ENCODE peak calls at places on chromosomes 1 and 21, in four cellular contexts. P, S, G and O are unnamed samples.
A peak's percentile ranks its signal among the peaks of the same experiment; 100 is the strongest.

GRCh38 chr1:202029171-202029665 is 18.8 kb downstream of the ELF3 start:
- DNase-seq in P (peak; percentile 71), S (no peak), G (no peak), O (peak; percentile 53)

GRCh38 chr1:80917225-80917624 is 883.5 kb upstream of the ADGRL2 start:
- DNase-seq in P (no peak), S (no peak), G (no peak), O (no peak)

GRCh38 chr1:222087207-222087920 is 345.5 kb upstream of the DUSP10 start:
- DNase-seq in P (no peak), S (no peak), G (no peak), O (no peak)

GRCh38 chr21:41868062-41868710 is 11.0 kb downstream of the PRDM15 start:
- DNase-seq in P (no peak), S (peak; percentile 63), G (no peak), O (no peak)

GRCh38 chr1:27137022-27137542 is 17.8 kb downstream of the SLC9A1 start:
- DNase-seq in P (no peak), S (peak; percentile 75), G (peak; percentile 84), O (no peak)

GRCh38 chr1:16111771-16112557 is 38.5 kb upstream of the FAM131C start:
- DNase-seq in P (peak; percentile 82), S (no peak), G (no peak), O (no peak)

GRCh38 chr1:24413350-24414163 is at the start of gene STPG1:
- DNase-seq in P (peak; percentile 93), S (peak; percentile 96), G (peak; percentile 73), O (peak; percentile 85)

GRCh38 chr1:8415526-8416278 is 97.8 kb downstream of the SLC45A1 start:
- DNase-seq in P (no peak), S (no peak), G (no peak), O (no peak)

GRCh38 chr1:115302390-115302961 is 35.6 kb downstream of the NGF start:
- DNase-seq in P (peak; percentile 75), S (no peak), G (no peak), O (no peak)

GRCh38 chr1:27409669-27410068 is 17.2 kb downstream of the GPR3 start:
- DNase-seq in P (no peak), S (no peak), G (no peak), O (no peak)

GRCh38 chr1:10733967-10734366 is 62.5 kb downstream of the CASZ1 start:
- DNase-seq in P (no peak), S (peak; percentile 83), G (no peak), O (no peak)

GRCh38 chr1:164712131-164713031 is 153.4 kb downstream of the PBX1 start:
- DNase-seq in P (no peak), S (no peak), G (no peak), O (no peak)

GRCh38 chr1:84505167-84506001 is 802 bp upstream of the SPATA1 start:
- DNase-seq in P (peak; percentile 69), S (peak; percentile 73), G (no peak), O (peak; percentile 65)

GRCh38 chr1:208089151-208089550 is 155.0 kb downstream of the PLXNA2 start:
- DNase-seq in P (no peak), S (no peak), G (no peak), O (no peak)

GRCh38 chr1:8544644-8545043 is 226.7 kb downstream of the SLC45A1 start:
- DNase-seq in P (no peak), S (no peak), G (no peak), O (no peak)